ENCODE peak calls at places on chromosomes 16 and 17, in ten cellular contexts. P is hepatocyte, R is RWPE1, V is right cardiac atrium, I is uterus, O is A673, W is prostate gland, J is lung, C is endodermal cell, K is stomach. D is an unnamed sample.

GRCh38 chr16:57000271-57001025 is 11.1 kb downstream of the NLRC5 start:
- DNase-seq in P (no peak), R (peak), V (peak), I (peak), O (peak), W (no peak), J (no peak), C (no peak), K (peak), D (no peak)

GRCh38 chr17:9971991-9972390 is 66.9 kb upstream of the RCVRN start:
- DNase-seq in P (peak), R (peak), V (peak), I (peak), O (peak), W (peak), J (no peak), C (peak), K (peak), D (peak)

GRCh38 chr17:41315814-41316430 is 412 bp upstream of the KRTAP17-1 start:
- DNase-seq in P (no peak), R (peak), V (no peak), I (no peak), O (no peak), W (no peak), J (no peak), C (peak), K (no peak), D (no peak)

GRCh38 chr17:27345141-27345904 is 51.4 kb downstream of the WSB1 start:
- DNase-seq in P (peak), R (no peak), V (no peak), I (no peak), O (no peak), W (peak), J (no peak), C (peak), K (no peak), D (no peak)

GRCh38 chr17:3920940-3921852 is 4.9 kb upstream of the P2RX1 start:
- DNase-seq in P (no peak), R (no peak), V (peak), I (no peak), O (no peak), W (no peak), J (no peak), C (no peak), K (peak), D (no peak)

GRCh38 chr16:69260019-69260418 is 51.1 kb upstream of the VPS4A start:
- DNase-seq in P (no peak), R (no peak), V (no peak), I (no peak), O (no peak), W (no peak), J (no peak), C (peak), K (no peak), D (no peak)

GRCh38 chr16:31869511-31870201 is 4.0 kb upstream of the ZNF267 start:
- DNase-seq in P (no peak), R (peak), V (peak), I (no peak), O (peak), W (no peak), J (peak), C (no peak), K (no peak), D (no peak)

GRCh38 chr17:65537343-65537844 is 24.1 kb downstream of the AXIN2 start:
- DNase-seq in P (no peak), R (no peak), V (no peak), I (no peak), O (no peak), W (no peak), J (no peak), C (peak), K (no peak), D (no peak)

GRCh38 chr17:40791808-40792436 is 7.8 kb downstream of the KRT28 start:
- DNase-seq in P (peak), R (peak), V (no peak), I (no peak), O (peak), W (no peak), J (no peak), C (no peak), K (no peak), D (no peak)

GRCh38 chr17:50266384-50267073 is 7.7 kb upstream of the TMEM92 start:
- DNase-seq in P (peak), R (no peak), V (peak), I (peak), O (no peak), W (peak), J (peak), C (peak), K (peak), D (no peak)

GRCh38 chr17:64411999-64412771 is 21.5 kb upstream of the PECAM1 start:
- DNase-seq in P (peak), R (no peak), V (peak), I (peak), O (peak), W (no peak), J (peak), C (peak), K (no peak), D (peak)

GRCh38 chr16:50547944-50548658 is at the start of gene NKD1:
- DNase-seq in P (peak), R (peak), V (peak), I (peak), O (peak), W (peak), J (peak), C (peak), K (peak), D (peak)

GRCh38 chr17:49020609-49021008 is 23.4 kb downstream of the IGF2BP1 start:
- DNase-seq in P (no peak), R (no peak), V (no peak), I (no peak), O (no peak), W (no peak), J (no peak), C (peak), K (no peak), D (no peak)

GRCh38 chr17:49021095-49021767 is 24.0 kb downstream of the IGF2BP1 start:
- DNase-seq in P (no peak), R (no peak), V (no peak), I (no peak), O (no peak), W (no peak), J (no peak), C (peak), K (no peak), D (no peak)

GRCh38 chr17:49021768-49022103 is 24.6 kb downstream of the IGF2BP1 start:
- DNase-seq in P (no peak), R (no peak), V (no peak), I (no peak), O (no peak), W (no peak), J (no peak), C (no peak), K (no peak), D (no peak)

GRCh38 chr17:49024523-49024922 is 27.3 kb downstream of the IGF2BP1 start:
- DNase-seq in P (no peak), R (no peak), V (no peak), I (no peak), O (no peak), W (no peak), J (no peak), C (no peak), K (no peak), D (no peak)

DNA sequence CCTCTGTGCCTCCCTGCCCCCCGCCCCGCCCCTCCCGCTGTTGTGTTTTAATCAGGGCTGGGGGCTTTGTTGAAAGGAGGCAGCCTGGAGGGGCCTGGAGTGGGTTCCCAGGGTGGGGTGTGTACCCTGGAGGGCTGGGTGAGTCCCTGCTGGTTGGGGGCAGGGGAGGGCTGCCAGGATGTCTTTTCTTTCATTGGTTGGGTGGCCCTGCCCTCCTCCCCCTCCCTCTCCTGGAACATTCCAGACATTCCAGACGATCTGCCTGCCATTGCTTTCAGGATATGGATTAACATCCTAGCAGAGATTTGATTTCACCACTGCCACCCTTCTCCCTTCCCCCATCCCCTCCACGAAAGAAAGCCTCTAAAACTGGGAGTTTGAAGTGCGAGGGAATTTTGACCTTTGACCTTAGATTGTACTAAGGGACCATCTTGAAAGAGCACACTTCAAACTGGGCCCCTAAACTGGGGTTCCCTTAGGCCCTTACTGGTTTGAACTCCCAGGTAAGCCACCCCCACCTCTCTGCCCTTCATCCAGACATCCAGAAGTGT is 25.3 kb downstream of the IGF2BP1 start:
- DNase-seq in P (peak), R (peak), V (no peak), I (no peak), O (peak), W (no peak), J (no peak), C (peak), K (no peak), D (no peak)
- H3K27ac ChIP-seq in P (peak), R (peak), V (no peak), I (no peak), O (peak), W (no peak), J (no peak), C (peak), K (no peak), D (no peak)

DNA sequence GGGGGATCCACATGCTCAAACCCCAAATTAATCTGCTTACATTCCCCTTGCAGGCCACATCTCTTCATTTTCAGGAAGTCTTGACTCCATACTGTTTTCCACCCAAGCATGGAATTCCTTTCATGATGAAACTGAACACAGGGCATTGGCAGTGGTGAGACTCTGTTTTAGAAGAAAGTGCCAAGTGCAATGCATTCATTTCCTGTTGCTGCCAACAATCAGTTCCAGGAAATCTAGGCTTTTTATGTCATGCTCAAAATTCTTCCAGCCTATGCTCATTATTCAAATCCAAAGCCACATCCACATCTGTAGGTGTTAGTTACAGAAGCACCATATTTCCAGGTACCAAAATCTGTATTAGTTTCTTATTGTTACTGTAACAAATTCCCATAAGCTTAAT is 4.1 kb downstream of the CCL2 start:
- DNase-seq in P (no peak), R (no peak), V (no peak), I (no peak), O (no peak), W (no peak), J (no peak), C (no peak), K (no peak), D (no peak)
- H3K27ac ChIP-seq in P (no peak), R (peak), V (no peak), I (no peak), O (no peak), W (no peak), J (no peak), C (no peak), K (no peak), D (no peak)

GRCh38 chr17:75485688-75486087 is 29.3 kb downstream of the TMEM94 start:
- DNase-seq in P (no peak), R (no peak), V (peak), I (no peak), O (no peak), W (no peak), J (no peak), C (peak), K (no peak), D (no peak)

GRCh38 chr17:75486951-75487350 is 28.4 kb downstream of the CASKIN2 start:
- DNase-seq in P (no peak), R (no peak), V (no peak), I (no peak), O (no peak), W (no peak), J (no peak), C (no peak), K (no peak), D (no peak)

GRCh38 chr17:75487351-75488070 is 27.8 kb downstream of the CASKIN2 start:
- DNase-seq in P (no peak), R (no peak), V (peak), I (no peak), O (no peak), W (no peak), J (no peak), C (peak), K (no peak), D (peak)

GRCh38 chr17:75488693-75489510 is 26.4 kb downstream of the CASKIN2 start:
- DNase-seq in P (no peak), R (no peak), V (no peak), I (no peak), O (no peak), W (no peak), J (no peak), C (no peak), K (no peak), D (peak)

DNA sequence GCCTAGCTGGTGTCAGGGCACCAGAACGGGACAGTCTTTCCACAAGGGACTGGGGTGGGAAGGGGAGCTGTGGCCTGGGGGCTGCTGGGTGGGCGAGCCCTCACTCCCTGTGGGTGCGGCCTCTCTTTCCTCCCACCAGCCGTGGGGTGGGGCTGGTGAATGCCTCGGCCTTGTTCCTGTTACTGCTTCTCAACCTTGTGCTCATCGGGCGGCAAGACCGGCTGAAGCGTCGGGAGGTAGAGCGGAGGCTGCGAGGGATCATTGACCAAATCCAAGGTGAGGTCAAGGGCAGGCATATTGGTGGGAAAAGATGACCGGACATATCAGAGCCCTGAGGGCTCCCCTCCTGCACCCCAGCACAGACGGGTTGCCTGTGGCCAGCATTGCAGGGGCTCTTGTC is 29.2 kb downstream of the CASKIN2 start:
- DNase-seq in P (no peak), R (no peak), V (peak), I (no peak), O (no peak), W (no peak), J (no peak), C (peak), K (no peak), D (no peak)
- H3K27ac ChIP-seq in P (no peak), R (no peak), V (no peak), I (no peak), O (no peak), W (no peak), J (no peak), C (no peak), K (no peak), D (peak)

GRCh38 chr17:77379065-77379428 is 238.3 kb downstream of the SEC14L1 start:
- DNase-seq in P (no peak), R (no peak), V (peak), I (no peak), O (no peak), W (no peak), J (no peak), C (no peak), K (no peak), D (no peak)
- H3K27ac ChIP-seq in P (no peak), R (peak), V (no peak), I (peak), O (no peak), W (peak), J (no peak), C (no peak), K (peak), D (no peak)

GRCh38 chr17:82106697-82107305 is 8.8 kb upstream of the FASN start:
- DNase-seq in P (no peak), R (no peak), V (peak), I (no peak), O (no peak), W (no peak), J (no peak), C (no peak), K (peak), D (no peak)
- H3K27ac ChIP-seq in P (peak), R (peak), V (peak), I (peak), O (peak), W (peak), J (no peak), C (no peak), K (peak), D (peak)

DNA sequence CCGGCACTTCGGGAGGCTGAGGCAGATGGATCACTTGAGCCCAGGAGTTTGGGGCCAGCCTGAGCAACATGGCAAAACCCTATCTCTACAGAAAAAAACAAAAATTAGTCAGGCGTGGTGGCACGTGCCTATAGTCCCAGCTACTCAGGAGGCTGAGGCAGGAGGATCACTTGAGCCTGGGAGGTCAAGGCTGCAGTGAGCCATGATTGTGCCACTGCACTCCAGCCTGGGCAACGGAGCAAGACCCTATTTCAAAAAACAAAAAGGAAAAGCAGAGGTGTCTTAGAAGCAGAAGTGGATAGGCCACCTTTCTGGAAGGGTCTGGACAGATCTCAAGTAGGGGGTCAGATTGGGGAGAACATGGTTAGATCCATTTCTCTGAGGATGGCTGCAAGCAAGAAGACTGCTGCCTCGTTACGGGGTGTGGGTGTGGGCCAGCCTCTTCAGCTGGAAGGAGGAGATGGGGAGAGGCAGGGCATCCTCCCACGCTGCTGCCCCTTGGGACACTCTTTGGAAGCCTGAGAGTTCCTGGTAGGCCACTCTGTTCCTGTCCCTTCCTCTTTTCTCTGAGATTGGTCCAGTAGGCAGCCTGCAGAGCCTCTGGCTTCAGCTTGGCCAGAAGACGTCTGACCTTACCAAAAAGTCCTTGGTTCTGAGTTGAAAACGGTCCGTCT is 208.0 kb downstream of the MSI2 start:
- DNase-seq in P (no peak), R (no peak), V (peak), I (no peak), O (no peak), W (no peak), J (no peak), C (no peak), K (no peak), D (no peak)
- H3K27ac ChIP-seq in P (no peak), R (no peak), V (no peak), I (no peak), O (no peak), W (no peak), J (no peak), C (no peak), K (no peak), D (no peak)